ENCODE peak calls at places on chromosomes 11 and 22, in five cellular contexts. I is PC-9, K is GM23248, V is fibroblast of lung, O is OCI-LY7. H is an unnamed sample.
A peak's percentile ranks its signal among the peaks of the same experiment; 100 is the strongest.

GRCh38 chr11:94132152-94132558 is 3.5 kb downstream of the PANX1 start:
- DNase-seq in O (no peak), I (peak; percentile 66), V (peak; percentile 91), K (peak; percentile 94), H (peak; percentile 79)

GRCh38 chr22:31616315-31616980 is 45.6 kb downstream of the PISD start:
- DNase-seq in V (no peak), O (no peak), I (no peak), K (no peak), H (peak; percentile 74)

GRCh38 chr11:117180020-117180419 is 1.5 kb downstream of the SIDT2 start:
- DNase-seq in K (peak; percentile 41), I (no peak), O (no peak), V (peak; percentile 24), H (peak; percentile 69)

GRCh38 chr11:94595061-94595460 is 27.9 kb downstream of the PIWIL4 start:
- DNase-seq in V (no peak), K (no peak), I (no peak), O (peak; percentile 59), H (no peak)

GRCh38 chr11:25981998-25982397 is 349.9 kb upstream of the ANO3 start:
- DNase-seq in V (peak; percentile 55), I (no peak), O (peak; percentile 87), K (peak; percentile 80), H (peak; percentile 5)

GRCh38 chr22:49508561-49508960 is 319.1 kb downstream of the BRD1 start:
- DNase-seq in V (no peak), K (no peak), O (no peak), I (no peak), H (no peak)

GRCh38 chr11:126352934-126353801 is 2.3 kb upstream of the ST3GAL4 start:
- DNase-seq in K (peak; percentile 90), O (peak; percentile 63), I (peak; percentile 82), V (peak; percentile 76), H (peak; percentile 88)

GRCh38 chr22:32265882-32266767 is 11.0 kb upstream of the SLC5A4 start:
- DNase-seq in V (peak; percentile 53), I (peak; percentile 44), O (peak; percentile 60), K (peak; percentile 92), H (peak; percentile 94)

GRCh38 chr11:126350811-126351210 is 4.7 kb upstream of the ST3GAL4 start:
- DNase-seq in V (no peak), O (no peak), I (no peak), K (no peak), H (no peak)

GRCh38 chr22:25509391-25509791 is 55.1 kb upstream of the GRK3 start:
- DNase-seq in K (no peak), I (no peak), V (peak; percentile 23), O (no peak), H (no peak)

GRCh38 chr11:70503201-70503877 is 105.0 kb downstream of the CTTN start:
- DNase-seq in O (no peak), K (no peak), I (no peak), V (no peak), H (peak; percentile 68)

GRCh38 chr22:42365337-42365865 is 66.8 kb downstream of the NFAM1 start:
- DNase-seq in V (peak; percentile 15), K (no peak), O (no peak), I (no peak), H (no peak)

GRCh38 chr11:111308140-111308539 is 9.8 kb downstream of the POU2AF3 start:
- DNase-seq in K (no peak), V (no peak), O (no peak), I (no peak), H (no peak)

GRCh38 chr11:86671386-86672006 is 920 bp downstream of the ME3 start:
- DNase-seq in O (no peak), K (peak; percentile 55), V (no peak), I (peak; percentile 61), H (peak; percentile 80)

GRCh38 chr22:38413085-38414008 is 41.7 kb downstream of the KCNJ4 start:
- DNase-seq in V (no peak), O (no peak), I (peak; percentile 20), K (peak; percentile 34), H (peak; percentile 94)

GRCh38 chr22:25702571-25703167 is 39.3 kb upstream of the MYO18B start:
- DNase-seq in V (no peak), O (no peak), K (no peak), I (no peak), H (no peak)

GRCh38 chr11:83819936-83820549 is 533.9 kb upstream of the CCDC90B start:
- DNase-seq in I (peak; percentile 59), K (peak; percentile 93), V (peak; percentile 62), O (peak; percentile 49), H (no peak)

GRCh38 chr11:112784323-112785073 is 176.7 kb upstream of the NCAM1 start:
- DNase-seq in K (peak; percentile 40), V (peak; percentile 95), I (peak; percentile 58), O (no peak), H (no peak)

GRCh38 chr11:82960000-82960778 is 58.7 kb downstream of the DDIAS start:
- DNase-seq in V (no peak), I (no peak), K (no peak), O (peak; percentile 81), H (no peak)

GRCh38 chr11:34606326-34607120 is 14.4 kb upstream of the EHF start:
- DNase-seq in K (no peak), I (no peak), V (no peak), O (no peak), H (no peak)

GRCh38 chr11:14725150-14725549 is 81.5 kb downstream of the PDE3B start:
- DNase-seq in I (no peak), O (no peak), K (no peak), V (no peak), H (no peak)

GRCh38 chr11:100632970-100633452 is 54.1 kb upstream of the ARHGAP42 start:
- DNase-seq in K (peak; percentile 12), I (no peak), O (no peak), V (peak; percentile 30), H (peak; percentile 4)

GRCh38 chr11:123174196-123175183 is 20.6 kb downstream of the CLMP start:
- DNase-seq in K (peak; percentile 95), I (peak; percentile 84), O (no peak), V (peak; percentile 98), H (peak; percentile 65)

GRCh38 chr11:116837231-116838091 is at the start of gene APOA1:
- DNase-seq in O (no peak), I (no peak), V (no peak), K (no peak), H (peak; percentile 73)

GRCh38 chr11:77442394-77443053 is 31.4 kb downstream of the PAK1 start:
- DNase-seq in K (no peak), V (no peak), O (no peak), I (no peak), H (no peak)

GRCh38 chr11:88231894-88232482 is 56.7 kb upstream of the RAB38 start:
- DNase-seq in I (peak; percentile 35), K (peak; percentile 64), V (peak; percentile 37), O (peak; percentile 28), H (peak; percentile 60)

DNA sequence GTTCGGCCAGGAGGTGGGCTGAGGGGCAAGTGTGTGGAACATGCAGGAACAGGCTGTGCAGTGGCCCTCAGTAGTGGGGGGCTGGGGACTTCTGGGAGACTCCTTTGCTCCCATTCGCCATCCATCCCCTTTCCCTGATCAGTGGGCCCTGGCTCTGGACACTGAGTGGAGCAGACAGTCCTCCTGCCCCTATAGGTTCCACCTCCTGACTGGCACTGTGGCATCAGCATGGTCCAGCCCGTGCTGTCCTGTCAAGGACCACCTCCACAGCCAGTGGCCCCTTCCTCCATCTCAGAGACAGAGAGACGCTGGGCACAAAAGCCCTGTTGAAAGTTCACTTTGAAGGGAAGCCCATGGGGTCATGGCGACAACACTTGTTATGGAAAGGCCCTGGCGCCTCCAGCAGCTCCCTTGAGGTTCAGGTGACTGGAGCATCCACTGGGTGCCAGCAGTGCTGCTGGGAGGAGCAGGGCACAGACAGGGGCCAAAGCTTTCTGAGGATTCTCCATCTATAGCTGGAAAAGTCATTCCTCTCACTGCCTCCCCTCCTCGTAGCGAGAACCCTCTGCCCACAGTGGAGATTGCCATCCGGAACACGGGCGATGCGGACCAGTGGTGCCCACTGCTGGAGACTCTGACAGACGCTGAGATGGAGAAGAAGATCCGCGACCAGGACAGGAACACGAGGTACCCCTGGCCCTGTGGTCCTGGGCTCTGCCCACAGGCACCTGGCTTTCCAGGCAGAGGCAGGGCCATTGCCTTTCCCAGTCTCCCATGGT is 5.6 kb downstream of the DERL3 start:
- DNase-seq in K (no peak), I (no peak), V (no peak), O (no peak), H (no peak)
- H4K20me1 ChIP-seq in K (no peaks in the 10 kb centered on the region), I (peaks cover 14% of the 10 kb centered on the region), V (no peaks in the 10 kb centered on the region), O (no peaks in the 10 kb centered on the region), H (peaks cover 12% of the 10 kb centered on the region)

DNA sequence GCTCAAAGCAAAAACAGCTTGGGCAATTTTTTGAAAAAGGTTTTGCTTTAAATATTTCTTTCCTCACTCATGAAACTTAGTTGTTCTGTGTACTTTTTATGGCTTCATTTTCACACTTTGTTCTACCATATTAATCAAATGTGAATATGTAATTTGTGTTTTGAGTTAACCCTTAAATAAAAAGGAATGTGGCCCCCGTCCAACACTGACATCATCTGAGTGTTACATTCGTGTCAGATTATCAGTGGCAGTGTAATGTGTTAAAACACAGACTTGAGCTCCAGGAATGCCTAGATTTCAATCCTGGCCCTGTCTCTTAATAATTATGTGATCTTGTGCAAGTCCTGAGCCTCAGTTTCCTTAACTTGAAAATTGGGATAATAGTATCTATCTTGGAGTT is 5.6 kb downstream of the RTN3 start:
- DNase-seq in K (peak; percentile 36), I (no peak), V (no peak), O (no peak), H (peak; percentile 11)
- H3K27ac ChIP-seq in K (peak overlapping the region; percentile 26), I (no peak overlapping the region), V (no peak overlapping the region), O (no peak overlapping the region), H (no peak overlapping the region)

GRCh38 chr22:40196628-40197027 is 18.9 kb downstream of the TNRC6B start:
- DNase-seq in O (no peak), V (peak; percentile 97), K (peak; percentile 98), I (peak; percentile 75), H (peak; percentile 87)
- H4K20me1 ChIP-seq in O (peaks cover 24% of the 10 kb centered on the region), V (peaks cover 5% of the 10 kb centered on the region), K (peaks cover 6% of the 10 kb centered on the region), I (peaks cover 19% of the 10 kb centered on the region), H (peaks cover 65% of the 10 kb centered on the region)

DNA sequence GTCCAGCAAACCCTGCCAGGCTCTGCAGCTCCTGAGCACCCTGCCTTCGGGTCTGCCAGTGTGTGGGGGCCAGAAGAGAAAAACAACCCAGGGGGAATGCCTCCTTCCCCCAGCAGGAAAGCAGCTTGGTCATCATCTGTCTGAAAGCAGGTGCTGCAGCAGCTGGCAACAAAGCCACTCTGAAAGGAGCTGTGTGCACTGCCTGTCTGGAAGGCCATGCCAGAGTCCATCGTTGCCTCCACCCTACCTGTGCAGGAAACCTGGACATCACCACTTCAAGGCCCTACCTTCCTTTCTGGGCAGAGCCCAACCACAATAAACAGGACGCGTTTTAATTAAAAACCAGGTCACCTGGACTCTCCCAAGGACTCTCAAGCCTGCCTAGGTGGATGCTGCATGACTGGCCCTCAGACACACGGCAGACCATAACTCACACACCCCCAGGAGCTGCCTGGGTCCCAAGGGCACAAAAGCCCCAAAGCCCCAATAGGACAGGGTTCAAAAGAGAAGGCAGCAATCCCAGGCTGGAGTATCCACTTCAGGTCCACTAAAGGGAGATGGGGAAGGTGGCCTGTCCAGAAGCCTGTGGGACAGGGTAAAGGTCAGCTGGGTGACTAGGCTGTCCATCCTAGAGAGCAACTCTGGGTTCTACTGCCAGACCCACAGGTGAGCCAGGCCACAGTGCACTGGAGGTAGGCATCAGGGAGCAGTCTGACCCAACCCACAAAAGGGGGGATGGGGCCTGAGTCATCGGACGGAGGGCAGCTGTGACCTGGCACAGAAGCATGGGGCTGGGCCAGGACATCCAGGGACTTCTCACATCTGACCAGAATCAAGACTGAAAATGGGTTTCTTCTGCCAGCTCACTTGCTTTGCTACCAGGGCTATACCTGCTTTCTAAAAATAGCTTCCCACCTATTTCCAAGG is 6.1 kb downstream of the GNB1L start:
- DNase-seq in O (no peak), V (peak; percentile 14), K (peak; percentile 57), I (peak; percentile 78), H (peak; percentile 80)
- H3K27ac ChIP-seq in O (no peak overlapping the region), V (no peak overlapping the region), K (no peak overlapping the region), I (peak overlapping the region; percentile 81), H (no peak overlapping the region)

GRCh38 chr11:1480555-1481482 is 5.8 kb downstream of the MOB2 start:
- DNase-seq in V (no peak), I (no peak), K (no peak), O (no peak), H (peak; percentile 61)
- H4K20me1 ChIP-seq in V (no peaks in the 10 kb centered on the region), I (peaks cover 3% of the 10 kb centered on the region), K (peaks cover 3% of the 10 kb centered on the region), O (no peaks in the 10 kb centered on the region), H (peaks cover 36% of the 10 kb centered on the region)

H was measured in osteoblast.